ENCODE peak calls at places on chromosomes 2 and 18, in five cellular contexts. One of them, this sample, is unnamed. For H3K9me3, the result is how much of the 10 kb centered on the place peaks cover.

GRCh38 chr2:26411419-26411818 is 9.7 kb downstream of the DRC1 start:
- DNase-seq in IMR-90: no peak
- DNase-seq in mesenchymal stem cell: no peak
- DNase-seq in neuronal stem cell: no peak
- DNase-seq in H1: no peak
- DNase-seq in this sample: no peak

GRCh38 chr2:11698009-11698922 is 28.3 kb upstream of the NTSR2 start:
- DNase-seq in neuronal stem cell: no peak
- DNase-seq in IMR-90: peak
- DNase-seq in mesenchymal stem cell: peak
- DNase-seq in H1: no peak
- DNase-seq in this sample: no peak

GRCh38 chr2:219714681-219715080 is 87.3 kb downstream of the SLC4A3 start:
- DNase-seq in IMR-90: no peak
- DNase-seq in neuronal stem cell: no peak
- DNase-seq in H1: no peak
- DNase-seq in mesenchymal stem cell: no peak
- DNase-seq in this sample: no peak

GRCh38 chr2:219495531-219496122 is 3.1 kb upstream of the GMPPA start:
- DNase-seq in H1: peak
- DNase-seq in neuronal stem cell: peak
- DNase-seq in IMR-90: peak
- DNase-seq in mesenchymal stem cell: peak
- DNase-seq in this sample: peak

GRCh38 chr2:218671077-218671653 is 637 bp downstream of the RNF25 start:
- DNase-seq in mesenchymal stem cell: peak
- DNase-seq in H1: no peak
- DNase-seq in neuronal stem cell: no peak
- DNase-seq in IMR-90: peak
- DNase-seq in this sample: no peak

GRCh38 chr2:27134781-27135470 is 490 bp upstream of the PREB start:
- DNase-seq in H1: no peak
- DNase-seq in IMR-90: no peak
- DNase-seq in neuronal stem cell: no peak
- DNase-seq in mesenchymal stem cell: no peak
- DNase-seq in this sample: no peak

GRCh38 chr2:37780097-37780676 is 108.7 kb upstream of the CDC42EP3 start:
- DNase-seq in neuronal stem cell: no peak
- DNase-seq in H1: no peak
- DNase-seq in IMR-90: peak
- DNase-seq in mesenchymal stem cell: peak
- DNase-seq in this sample: no peak

GRCh38 chr2:73859721-73860586 is 31.2 kb downstream of the STAMBP start:
- DNase-seq in IMR-90: peak
- DNase-seq in H1: no peak
- DNase-seq in neuronal stem cell: no peak
- DNase-seq in mesenchymal stem cell: peak
- DNase-seq in this sample: no peak

GRCh38 chr18:25310045-25310444 is 41.9 kb downstream of the ZNF521 start:
- DNase-seq in mesenchymal stem cell: peak
- DNase-seq in H1: no peak
- DNase-seq in IMR-90: peak
- DNase-seq in neuronal stem cell: no peak
- DNase-seq in this sample: no peak

GRCh38 chr2:41966431-41966893 is 81.4 kb upstream of the PKDCC start:
- DNase-seq in neuronal stem cell: no peak
- DNase-seq in IMR-90: peak
- DNase-seq in mesenchymal stem cell: peak
- DNase-seq in H1: no peak
- DNase-seq in this sample: no peak

GRCh38 chr18:61870151-61870550 is 22.7 kb downstream of the RNF152 start:
- DNase-seq in mesenchymal stem cell: peak
- DNase-seq in neuronal stem cell: no peak
- DNase-seq in H1: no peak
- DNase-seq in IMR-90: peak
- DNase-seq in this sample: no peak

GRCh38 chr2:3168230-3168891 is 209.3 kb downstream of the EIPR1 start:
- DNase-seq in mesenchymal stem cell: peak
- DNase-seq in H1: no peak
- DNase-seq in neuronal stem cell: no peak
- DNase-seq in IMR-90: peak
- DNase-seq in this sample: no peak

GRCh38 chr2:64677530-64677929 is 23.8 kb upstream of the SERTAD2 start:
- DNase-seq in IMR-90: no peak
- DNase-seq in mesenchymal stem cell: no peak
- DNase-seq in neuronal stem cell: no peak
- DNase-seq in H1: no peak
- DNase-seq in this sample: no peak

GRCh38 chr2:23692263-23692662 is 234.7 kb downstream of the ATAD2B start:
- DNase-seq in neuronal stem cell: no peak
- DNase-seq in H1: no peak
- DNase-seq in mesenchymal stem cell: no peak
- DNase-seq in IMR-90: no peak
- DNase-seq in this sample: no peak

GRCh38 chr18:58802959-58803358 is 61.7 kb upstream of the ZNF532 start:
- DNase-seq in IMR-90: no peak
- DNase-seq in neuronal stem cell: no peak
- DNase-seq in mesenchymal stem cell: no peak
- DNase-seq in H1: no peak
- DNase-seq in this sample: no peak

GRCh38 chr2:850429-850828 is 100.2 kb upstream of the SNTG2 start:
- DNase-seq in IMR-90: no peak
- DNase-seq in mesenchymal stem cell: no peak
- DNase-seq in H1: no peak
- DNase-seq in neuronal stem cell: no peak
- DNase-seq in this sample: no peak

GRCh38 chr2:86301010-86301409 is 36.4 kb downstream of the REEP1 start:
- DNase-seq in IMR-90: no peak
- DNase-seq in H1: no peak
- DNase-seq in mesenchymal stem cell: peak
- DNase-seq in neuronal stem cell: no peak
- DNase-seq in this sample: no peak

GRCh38 chr2:174529916-174530315 is 43.1 kb upstream of the GPR155 start:
- DNase-seq in IMR-90: no peak
- DNase-seq in neuronal stem cell: no peak
- DNase-seq in mesenchymal stem cell: no peak
- DNase-seq in H1: no peak
- DNase-seq in this sample: no peak
- H2AFZ ChIP-seq in IMR-90: no peak
- H2AFZ ChIP-seq in neuronal stem cell: no peak
- H2AFZ ChIP-seq in mesenchymal stem cell: no peak
- H2AFZ ChIP-seq in H1: peak
- H2AFZ ChIP-seq in this sample: no peak

DNA sequence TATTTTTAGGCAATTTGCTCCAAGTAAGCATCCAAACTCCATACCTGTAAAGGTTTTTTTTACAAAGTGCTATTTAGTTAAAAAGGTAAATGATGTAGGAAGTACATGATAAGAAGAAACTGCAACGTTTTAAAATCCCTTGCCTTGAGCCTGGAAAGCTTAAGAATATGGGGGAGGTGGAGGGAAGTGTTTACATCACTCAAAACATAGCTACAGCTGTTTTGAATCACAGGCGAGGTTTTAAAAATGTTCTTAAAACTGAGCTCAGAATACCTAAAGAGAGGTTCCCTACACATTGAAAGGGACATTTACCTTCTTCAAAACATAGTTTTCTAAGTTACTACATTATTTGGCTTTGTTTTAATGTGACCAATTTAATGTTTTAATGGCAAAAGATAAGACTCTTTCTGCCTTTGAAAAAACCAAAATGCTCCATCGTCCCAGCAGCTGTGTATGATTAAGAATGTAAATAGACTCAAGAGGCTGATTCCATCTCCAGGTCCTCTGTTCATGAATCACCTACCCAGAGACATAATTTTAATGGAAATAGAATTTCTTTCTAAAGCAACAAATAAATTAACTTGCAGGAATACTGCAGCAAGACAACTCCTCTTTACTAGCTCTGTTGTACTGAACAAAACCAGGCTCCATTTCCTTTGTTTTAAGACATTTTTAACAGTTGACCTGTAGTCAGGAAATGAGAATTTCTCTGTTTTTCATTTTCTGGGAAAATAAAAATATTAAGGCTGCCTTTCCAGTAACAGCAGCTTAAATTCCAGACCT is 33.9 kb upstream of the WDR75 start:
- DNase-seq in mesenchymal stem cell: peak
- DNase-seq in IMR-90: peak
- DNase-seq in neuronal stem cell: no peak
- DNase-seq in H1: no peak
- DNase-seq in this sample: no peak
- H2BK15ac ChIP-seq in mesenchymal stem cell: no peak
- H2BK15ac ChIP-seq in IMR-90: peak
- H2BK15ac ChIP-seq in neuronal stem cell: no peak
- H2BK15ac ChIP-seq in H1: no peak
- H2BK15ac ChIP-seq in this sample: no peak

GRCh38 chr2:220955776-220956175 is 616.3 kb downstream of the EPHA4 start:
- DNase-seq in IMR-90: no peak
- DNase-seq in neuronal stem cell: no peak
- DNase-seq in mesenchymal stem cell: no peak
- DNase-seq in H1: no peak
- DNase-seq in this sample: no peak
- H3K9me3 ChIP-seq in IMR-90: under half
- H3K9me3 ChIP-seq in neuronal stem cell: under half
- H3K9me3 ChIP-seq in mesenchymal stem cell: under half
- H3K9me3 ChIP-seq in H1: under half
- H3K9me3 ChIP-seq in this sample: under half

DNA sequence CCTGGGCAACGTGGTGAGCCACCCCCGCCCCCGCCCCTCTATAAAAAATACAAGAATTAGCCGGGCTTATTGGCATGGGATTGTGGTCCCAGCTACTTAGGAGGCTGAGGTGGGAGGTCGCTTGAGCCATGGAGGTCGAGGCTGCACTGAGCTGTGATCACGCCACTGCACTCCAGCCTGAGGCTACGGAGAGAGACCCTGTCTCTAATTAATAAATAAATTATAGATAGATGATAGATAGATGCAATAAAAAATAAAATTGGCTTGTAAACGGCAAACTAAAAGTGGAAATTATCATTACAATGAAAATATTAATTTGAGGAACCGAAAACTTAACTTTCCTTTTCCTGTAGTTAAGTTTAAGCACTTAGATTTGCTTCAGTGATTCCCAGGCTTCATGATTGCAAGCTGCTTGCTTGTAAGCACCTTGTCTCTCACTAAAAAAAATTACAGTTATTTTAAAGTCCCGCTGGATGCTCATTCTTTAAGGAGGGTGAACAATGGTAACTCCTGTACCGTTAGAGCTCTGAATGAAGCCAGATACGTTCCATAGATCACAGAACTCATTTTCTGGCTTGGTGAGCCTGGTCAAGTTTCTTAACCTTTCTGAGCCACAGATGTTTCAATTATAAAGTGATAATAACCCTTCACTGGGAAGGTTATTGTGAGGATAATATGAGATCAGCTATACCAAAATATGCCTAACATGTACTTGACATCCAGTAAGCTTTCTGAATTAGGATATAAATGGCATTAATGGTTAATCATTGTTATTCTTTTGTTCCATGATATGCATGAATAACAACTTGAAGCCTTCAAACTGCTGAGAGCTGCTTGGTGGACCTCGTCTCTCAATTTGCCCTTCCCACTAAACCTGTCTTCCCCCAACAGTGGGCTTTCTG is 9.4 kb upstream of the NARS1 start:
- DNase-seq in mesenchymal stem cell: no peak
- DNase-seq in IMR-90: no peak
- DNase-seq in H1: no peak
- DNase-seq in neuronal stem cell: no peak
- DNase-seq in this sample: no peak
- H2AFZ ChIP-seq in mesenchymal stem cell: peak
- H2AFZ ChIP-seq in IMR-90: peak
- H2AFZ ChIP-seq in H1: peak
- H2AFZ ChIP-seq in neuronal stem cell: peak
- H2AFZ ChIP-seq in this sample: no peak

GRCh38 chr18:37222383-37223378 is 342.9 kb downstream of the CELF4 start:
- DNase-seq in IMR-90: no peak
- DNase-seq in neuronal stem cell: no peak
- DNase-seq in H1: no peak
- DNase-seq in mesenchymal stem cell: no peak
- DNase-seq in this sample: no peak
- H2BK15ac ChIP-seq in IMR-90: no peak
- H2BK15ac ChIP-seq in neuronal stem cell: no peak
- H2BK15ac ChIP-seq in H1: no peak
- H2BK15ac ChIP-seq in mesenchymal stem cell: no peak
- H2BK15ac ChIP-seq in this sample: no peak

This sample was measured in H9.